ENCODE peak calls at places on chromosomes 1 and 21, in seven cellular contexts. X is CD4-positive, CD25-positive, alpha-beta regulatory T cell; U is HTR-8/SVneo; M is AG08396; K is progenitor cell of endocrine pancreas; R is activated naive CD8-positive, alpha-beta T cell treated with anti-CD3 and anti-CD28 coated beads, Interleukin-2, amount 50 U/mL, for 24 hours; V is fibroblast of the conjunctiva. W is an unnamed sample.

GRCh38 chr1:153640873-153641272 is 7.0 kb downstream of the CHTOP start:
- DNase-seq in X (no peak), K (no peak), R (no peak), M (no peak), V (no peak), U (no peak), W (no peak)

GRCh38 chr21:37378700-37379139 is 12.1 kb downstream of the DYRK1A start:
- DNase-seq in U (no peak), M (no peak), K (no peak), R (no peak), X (no peak), V (no peak), W (no peak)

GRCh38 chr1:243487036-243487648 is 231.3 kb downstream of the SDCCAG8 start:
- DNase-seq in U (no peak), K (no peak), V (no peak), X (no peak), R (no peak), M (no peak), W (no peak)

GRCh38 chr1:181043025-181043880 is 9.5 kb downstream of the MR1 start:
- DNase-seq in V (no peak), R (peak), U (no peak), K (no peak), X (no peak), M (no peak), W (no peak)

GRCh38 chr21:34544032-34544496 is 32.1 kb upstream of the KCNE1 start:
- DNase-seq in M (peak), V (peak), R (peak), K (peak), U (peak), X (peak), W (no peak)

GRCh38 chr1:90045853-90046563 is 51.1 kb downstream of the ZNF326 start:
- DNase-seq in M (peak), K (no peak), X (peak), V (peak), U (peak), R (peak), W (no peak)

GRCh38 chr1:52002038-52002917 is 11.8 kb upstream of the RAB3B start:
- DNase-seq in M (peak), U (peak), R (peak), V (peak), K (peak), X (peak), W (no peak)

GRCh38 chr1:24204116-24204515 is 17.0 kb upstream of the IFNLR1 start:
- DNase-seq in U (no peak), V (no peak), K (no peak), M (no peak), X (no peak), R (no peak), W (no peak)

GRCh38 chr1:26278835-26279597 is 870 bp upstream of the SH3BGRL3 start:
- DNase-seq in U (no peak), R (peak), M (peak), V (no peak), K (no peak), X (no peak), W (no peak)

GRCh38 chr1:220269036-220269435 is 3.2 kb downstream of the RAB3GAP2 start:
- DNase-seq in R (no peak), K (no peak), M (no peak), X (no peak), U (no peak), V (no peak), W (no peak)

GRCh38 chr1:20148571-20149500 is 9.7 kb downstream of the PLA2G2F start:
- DNase-seq in V (no peak), R (no peak), U (no peak), X (no peak), K (no peak), M (no peak), W (peak)

GRCh38 chr1:218787826-218788225 is 385.9 kb upstream of the LYPLAL1 start:
- DNase-seq in M (no peak), X (no peak), R (no peak), K (no peak), U (no peak), V (no peak), W (no peak)

GRCh38 chr1:42689912-42690311 is 7.7 kb downstream of the YBX1 start:
- DNase-seq in X (no peak), K (no peak), V (no peak), R (no peak), M (no peak), U (no peak), W (no peak)

GRCh38 chr1:58013237-58013636 is 533.3 kb downstream of the OMA1 start:
- DNase-seq in X (no peak), M (no peak), V (no peak), U (no peak), R (no peak), K (no peak), W (no peak)